ENCODE peak calls at places on chromosomes 3 and 15, in six cellular contexts. One of them, this sample, is unnamed. For H3K36me3, the result is how much of the 10 kb centered on the place peaks cover.

GRCh38 chr3:141448606-141449216 is 38.1 kb upstream of the RASA2 start:
- DNase-seq in right atrium auricular region: no peak
- DNase-seq in colonic mucosa: no peak
- DNase-seq in testis: no peak
- DNase-seq in GM23338: no peak
- DNase-seq in kidney epithelial cell: no peak
- DNase-seq in this sample: no peak

GRCh38 chr3:130773371-130773770 is 26.7 kb upstream of the PIK3R4 start:
- DNase-seq in right atrium auricular region: no peak
- DNase-seq in colonic mucosa: no peak
- DNase-seq in testis: no peak
- DNase-seq in GM23338: no peak
- DNase-seq in kidney epithelial cell: no peak
- DNase-seq in this sample: no peak

GRCh38 chr3:20462723-20463122 is 276.7 kb upstream of the SGO1 start:
- DNase-seq in right atrium auricular region: no peak
- DNase-seq in colonic mucosa: no peak
- DNase-seq in testis: no peak
- DNase-seq in GM23338: no peak
- DNase-seq in kidney epithelial cell: no peak
- DNase-seq in this sample: no peak

GRCh38 chr15:57406040-57406772 is 29.9 kb downstream of the CGNL1 start:
- DNase-seq in right atrium auricular region: no peak
- DNase-seq in colonic mucosa: no peak
- DNase-seq in testis: no peak
- DNase-seq in GM23338: no peak
- DNase-seq in kidney epithelial cell: no peak
- DNase-seq in this sample: no peak

GRCh38 chr3:66163222-66163621 is 57.6 kb upstream of the SLC25A26 start:
- DNase-seq in right atrium auricular region: no peak
- DNase-seq in colonic mucosa: no peak
- DNase-seq in testis: no peak
- DNase-seq in GM23338: no peak
- DNase-seq in kidney epithelial cell: no peak
- DNase-seq in this sample: no peak

GRCh38 chr15:63502137-63502801 is 2.1 kb upstream of the USP3 start:
- DNase-seq in right atrium auricular region: no peak
- DNase-seq in colonic mucosa: peak
- DNase-seq in testis: no peak
- DNase-seq in GM23338: no peak
- DNase-seq in kidney epithelial cell: no peak
- DNase-seq in this sample: no peak

GRCh38 chr15:65082303-65082958 is 5.9 kb downstream of the KBTBD13 start:
- DNase-seq in right atrium auricular region: no peak
- DNase-seq in colonic mucosa: peak
- DNase-seq in testis: no peak
- DNase-seq in GM23338: peak
- DNase-seq in kidney epithelial cell: no peak
- DNase-seq in this sample: no peak

GRCh38 chr3:40120816-40121215 is 188.7 kb upstream of the EIF1B start:
- DNase-seq in right atrium auricular region: no peak
- DNase-seq in colonic mucosa: no peak
- DNase-seq in testis: no peak
- DNase-seq in GM23338: no peak
- DNase-seq in kidney epithelial cell: peak
- DNase-seq in this sample: no peak

GRCh38 chr3:156180077-156180476 is 59.7 kb downstream of the KCNAB1 start:
- DNase-seq in right atrium auricular region: no peak
- DNase-seq in colonic mucosa: no peak
- DNase-seq in testis: no peak
- DNase-seq in GM23338: no peak
- DNase-seq in kidney epithelial cell: no peak
- DNase-seq in this sample: no peak

GRCh38 chr15:64596701-64597468 is 136.5 kb downstream of the ZNF609 start:
- DNase-seq in right atrium auricular region: no peak
- DNase-seq in colonic mucosa: no peak
- DNase-seq in testis: peak
- DNase-seq in GM23338: peak
- DNase-seq in kidney epithelial cell: no peak
- DNase-seq in this sample: no peak

GRCh38 chr3:190026154-190026553 is 94.5 kb downstream of the P3H2 start:
- DNase-seq in right atrium auricular region: no peak
- DNase-seq in colonic mucosa: no peak
- DNase-seq in testis: no peak
- DNase-seq in GM23338: no peak
- DNase-seq in kidney epithelial cell: no peak
- DNase-seq in this sample: no peak

GRCh38 chr15:57156210-57156887 is 220.0 kb upstream of the CGNL1 start:
- DNase-seq in right atrium auricular region: no peak
- DNase-seq in colonic mucosa: no peak
- DNase-seq in testis: no peak
- DNase-seq in GM23338: no peak
- DNase-seq in kidney epithelial cell: no peak
- DNase-seq in this sample: no peak

GRCh38 chr3:160486459-160486869 is 36.9 kb upstream of the TRIM59 start:
- DNase-seq in right atrium auricular region: no peak
- DNase-seq in colonic mucosa: no peak
- DNase-seq in testis: no peak
- DNase-seq in GM23338: peak
- DNase-seq in kidney epithelial cell: no peak
- DNase-seq in this sample: no peak

GRCh38 chr3:58236527-58237237 is 910 bp upstream of the ABHD6 start:
- DNase-seq in right atrium auricular region: no peak
- DNase-seq in colonic mucosa: peak
- DNase-seq in testis: peak
- DNase-seq in GM23338: peak
- DNase-seq in kidney epithelial cell: no peak
- DNase-seq in this sample: no peak

GRCh38 chr3:53227993-53228885 is 27.6 kb downstream of the TKT start:
- DNase-seq in right atrium auricular region: no peak
- DNase-seq in colonic mucosa: no peak
- DNase-seq in testis: no peak
- DNase-seq in GM23338: no peak
- DNase-seq in kidney epithelial cell: no peak
- DNase-seq in this sample: no peak

GRCh38 chr3:186368717-186369116 is 6.7 kb upstream of the DGKG start:
- DNase-seq in right atrium auricular region: no peak
- DNase-seq in colonic mucosa: no peak
- DNase-seq in testis: no peak
- DNase-seq in GM23338: no peak
- DNase-seq in kidney epithelial cell: no peak
- DNase-seq in this sample: no peak

GRCh38 chr3:46239301-46239938 is 2.8 kb upstream of the CCR3 start:
- DNase-seq in right atrium auricular region: no peak
- DNase-seq in colonic mucosa: no peak
- DNase-seq in testis: no peak
- DNase-seq in GM23338: peak
- DNase-seq in kidney epithelial cell: no peak
- DNase-seq in this sample: no peak

GRCh38 chr15:51907136-51907862 is 64.3 kb downstream of the LEO1 start:
- DNase-seq in right atrium auricular region: no peak
- DNase-seq in colonic mucosa: peak
- DNase-seq in testis: no peak
- DNase-seq in GM23338: peak
- DNase-seq in kidney epithelial cell: peak
- DNase-seq in this sample: no peak

GRCh38 chr3:80733522-80734176 is 965.9 kb upstream of the ROBO1 start:
- DNase-seq in right atrium auricular region: no peak
- DNase-seq in colonic mucosa: peak
- DNase-seq in testis: peak
- DNase-seq in GM23338: no peak
- DNase-seq in kidney epithelial cell: peak
- DNase-seq in this sample: no peak

GRCh38 chr3:64859625-64860590 is 172.1 kb upstream of the ADAMTS9 start:
- DNase-seq in right atrium auricular region: no peak
- DNase-seq in colonic mucosa: no peak
- DNase-seq in testis: no peak
- DNase-seq in GM23338: no peak
- DNase-seq in kidney epithelial cell: no peak
- DNase-seq in this sample: no peak

GRCh38 chr15:64105113-64105704 is 9.4 kb downstream of the SNX1 start:
- DNase-seq in right atrium auricular region: no peak
- DNase-seq in colonic mucosa: peak
- DNase-seq in testis: peak
- DNase-seq in GM23338: no peak
- DNase-seq in kidney epithelial cell: no peak
- DNase-seq in this sample: no peak

GRCh38 chr3:186782542-186783069 is 771 bp upstream of the EIF4A2 start:
- DNase-seq in right atrium auricular region: no peak
- DNase-seq in colonic mucosa: no peak
- DNase-seq in testis: no peak
- DNase-seq in GM23338: no peak
- DNase-seq in kidney epithelial cell: no peak
- DNase-seq in this sample: no peak

GRCh38 chr15:74653426-74654082 is 37.9 kb downstream of the CLK3 start:
- DNase-seq in right atrium auricular region: no peak
- DNase-seq in colonic mucosa: no peak
- DNase-seq in testis: no peak
- DNase-seq in GM23338: no peak
- DNase-seq in kidney epithelial cell: peak
- DNase-seq in this sample: no peak

GRCh38 chr3:163779396-163780344 is 1298.6 kb downstream of the SI start:
- DNase-seq in right atrium auricular region: no peak
- DNase-seq in colonic mucosa: no peak
- DNase-seq in testis: no peak
- DNase-seq in GM23338: peak
- DNase-seq in kidney epithelial cell: no peak
- DNase-seq in this sample: no peak

GRCh38 chr15:29968099-29968892 is 114.5 kb upstream of the GOLGA8J start:
- DNase-seq in right atrium auricular region: no peak
- DNase-seq in colonic mucosa: no peak
- DNase-seq in testis: peak
- DNase-seq in GM23338: peak
- DNase-seq in kidney epithelial cell: no peak
- DNase-seq in this sample: peak

DNA sequence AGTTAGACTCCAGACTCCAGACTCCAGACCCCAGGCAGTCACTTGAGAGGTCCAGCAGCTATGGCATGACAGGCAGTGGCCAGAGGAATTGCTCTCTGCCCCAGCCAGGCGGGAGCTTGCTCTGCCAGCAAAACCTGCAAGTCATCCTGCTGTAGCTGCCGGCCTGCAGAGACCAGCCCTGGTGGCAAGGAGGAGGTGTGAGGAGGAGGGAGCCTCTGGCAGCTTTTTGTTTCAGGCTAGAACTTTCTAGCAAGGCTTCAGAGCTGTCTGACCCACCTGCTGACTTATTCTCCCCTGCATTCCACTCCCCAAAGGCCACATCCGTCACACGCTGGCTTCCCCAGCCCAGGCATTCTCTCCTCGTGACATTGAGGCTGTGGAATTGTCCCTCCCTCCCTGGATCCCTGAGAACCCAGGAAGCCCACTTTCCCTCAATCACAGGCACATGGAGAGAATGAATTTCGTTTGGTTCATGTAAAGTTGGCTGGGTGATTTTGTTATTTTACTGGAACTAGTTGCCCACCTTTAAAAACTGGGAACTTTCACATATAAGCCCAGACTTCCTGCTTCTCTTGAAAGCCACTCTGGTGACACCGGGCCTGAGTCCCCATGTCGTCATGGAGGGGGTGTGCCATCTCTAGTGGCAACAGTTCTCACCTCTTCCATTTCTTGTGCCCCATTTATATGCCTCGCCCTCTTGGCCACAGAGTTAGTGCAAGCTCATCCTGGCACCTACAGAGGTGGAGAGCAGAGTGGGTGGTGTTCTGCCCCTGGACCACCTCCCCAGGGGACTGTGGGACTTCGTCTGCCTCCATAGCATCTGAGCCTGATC is 82.8 kb downstream of the ABHD5 start:
- DNase-seq in right atrium auricular region: no peak
- DNase-seq in colonic mucosa: no peak
- DNase-seq in testis: peak
- DNase-seq in GM23338: peak
- DNase-seq in kidney epithelial cell: no peak
- DNase-seq in this sample: no peak
- TF ChIP-seq CTCF in right atrium auricular region: no peak
- TF ChIP-seq CTCF in colonic mucosa: no peak
- TF ChIP-seq CTCF in testis: no peak
- TF ChIP-seq CTCF in GM23338: no peak
- TF ChIP-seq CTCF in kidney epithelial cell: no peak
- TF ChIP-seq CTCF in this sample: no peak

GRCh38 chr15:68292157-68292781 is 14.7 kb downstream of the FEM1B start:
- DNase-seq in right atrium auricular region: no peak
- DNase-seq in colonic mucosa: no peak
- DNase-seq in testis: no peak
- DNase-seq in GM23338: no peak
- DNase-seq in kidney epithelial cell: no peak
- DNase-seq in this sample: no peak

GRCh38 chr15:68289621-68290352 is 12.2 kb downstream of the FEM1B start:
- DNase-seq in right atrium auricular region: no peak
- DNase-seq in colonic mucosa: no peak
- DNase-seq in testis: no peak
- DNase-seq in GM23338: no peak
- DNase-seq in kidney epithelial cell: no peak
- DNase-seq in this sample: no peak

GRCh38 chr15:68292967-68293366 is 15.4 kb downstream of the FEM1B start:
- DNase-seq in right atrium auricular region: no peak
- DNase-seq in colonic mucosa: no peak
- DNase-seq in testis: no peak
- DNase-seq in GM23338: no peak
- DNase-seq in kidney epithelial cell: no peak
- DNase-seq in this sample: no peak

GRCh38 chr15:68289057-68289456 is 11.5 kb downstream of the FEM1B start:
- DNase-seq in right atrium auricular region: no peak
- DNase-seq in colonic mucosa: no peak
- DNase-seq in testis: no peak
- DNase-seq in GM23338: no peak
- DNase-seq in kidney epithelial cell: no peak
- DNase-seq in this sample: no peak

DNA sequence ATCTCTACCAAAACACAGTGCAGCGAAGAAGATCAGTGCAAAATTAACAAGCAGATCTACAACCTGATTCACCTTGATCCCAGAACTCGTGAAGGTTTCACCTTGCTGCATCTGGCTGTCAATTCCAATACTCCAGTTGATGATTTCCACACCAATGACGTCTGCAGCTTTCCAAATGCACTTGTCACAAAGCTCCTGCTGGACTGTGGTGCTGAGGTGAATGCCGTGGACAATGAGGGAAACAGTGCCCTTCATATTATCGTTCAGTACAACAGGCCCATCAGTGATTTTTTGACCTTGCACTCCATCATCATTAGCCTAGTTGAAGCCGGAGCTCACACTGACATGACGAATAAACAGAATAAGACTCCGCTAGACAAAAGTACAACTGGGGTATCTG is 13.2 kb downstream of the FEM1B start:
- DNase-seq in right atrium auricular region: no peak
- DNase-seq in colonic mucosa: no peak
- DNase-seq in testis: no peak
- DNase-seq in GM23338: no peak
- DNase-seq in kidney epithelial cell: no peak
- DNase-seq in this sample: no peak
- H3K36me3 ChIP-seq in right atrium auricular region: under half
- H3K36me3 ChIP-seq in colonic mucosa: under half
- H3K36me3 ChIP-seq in testis: under half
- H3K36me3 ChIP-seq in GM23338: under half
- H3K36me3 ChIP-seq in kidney epithelial cell: under half
- H3K36me3 ChIP-seq in this sample: under half

GRCh38 chr15:82680200-82681102 is 29.2 kb downstream of the AP3B2 start:
- DNase-seq in right atrium auricular region: no peak
- DNase-seq in colonic mucosa: peak
- DNase-seq in testis: peak
- DNase-seq in GM23338: peak
- DNase-seq in kidney epithelial cell: no peak
- DNase-seq in this sample: peak
- TF ChIP-seq CTCF in right atrium auricular region: no peak
- TF ChIP-seq CTCF in colonic mucosa: no peak
- TF ChIP-seq CTCF in testis: no peak
- TF ChIP-seq CTCF in GM23338: peak
- TF ChIP-seq CTCF in kidney epithelial cell: peak
- TF ChIP-seq CTCF in this sample: no peak

GRCh38 chr3:47340866-47341265 is 40.0 kb upstream of the PTPN23 start:
- DNase-seq in right atrium auricular region: no peak
- DNase-seq in colonic mucosa: no peak
- DNase-seq in testis: no peak
- DNase-seq in GM23338: no peak
- DNase-seq in kidney epithelial cell: no peak
- DNase-seq in this sample: no peak
- H3K36me3 ChIP-seq in right atrium auricular region: half or more
- H3K36me3 ChIP-seq in colonic mucosa: under half
- H3K36me3 ChIP-seq in testis: under half
- H3K36me3 ChIP-seq in GM23338: under half
- H3K36me3 ChIP-seq in kidney epithelial cell: under half
- H3K36me3 ChIP-seq in this sample: under half

This sample was measured in ovary.